ENCODE peak calls at places on chromosomes 16 and 17, in four cellular contexts. H is cardiac fibroblast, L is GM20000, F is HCT116. C is an unnamed sample.

GRCh38 chr16:72834499-72834898 is 213.4 kb downstream of the ZFHX3 start:
- DNase-seq in L (no peak), H (no peak), F (no peak), C (no peak)

GRCh38 chr16:8760021-8760420 is 37.4 kb downstream of the TMEM186 start:
- DNase-seq in F (no peak), L (no peak), H (no peak), C (no peak)

GRCh38 chr17:16889088-16889465 is 82.8 kb downstream of the TNFRSF13B start:
- DNase-seq in L (no peak), F (no peak), H (no peak), C (no peak)

GRCh38 chr16:55846598-55847346 is 13.9 kb upstream of the CES1 start:
- DNase-seq in L (no peak), F (no peak), H (no peak), C (no peak)

GRCh38 chr17:82859431-82860403 is 19.9 kb upstream of the ZNF750 start:
- DNase-seq in L (peak; percentile 89), F (peak; percentile 91), H (peak; percentile 51), C (peak; percentile 86)

GRCh38 chr17:49224198-49224996 is 6.2 kb downstream of the PHOSPHO1 start:
- DNase-seq in F (no peak), H (no peak), L (peak; percentile 57), C (peak; percentile 72)

GRCh38 chr17:565506-565905 is 149.1 kb downstream of the VPS53 start:
- DNase-seq in H (no peak), L (no peak), F (no peak), C (no peak)

GRCh38 chr16:12674096-12674495 is 129.6 kb downstream of the CPPED1 start:
- DNase-seq in F (no peak), L (no peak), H (peak; percentile 68), C (no peak)

GRCh38 chr17:4554441-4554996 is 665 bp downstream of the MYBBP1A start:
- DNase-seq in H (no peak), F (no peak), L (no peak), C (peak; percentile 24)

GRCh38 chr17:58756246-58757161 is 850 bp downstream of the PPM1E start:
- DNase-seq in H (peak; percentile 9), L (peak; percentile 61), F (no peak), C (peak; percentile 16)

GRCh38 chr17:2485543-2485942 is 26.1 kb downstream of the METTL16 start:
- DNase-seq in H (peak; percentile 42), F (no peak), L (no peak), C (no peak)

GRCh38 chr16:27174007-27174406 is 29.3 kb upstream of the KDM8 start:
- DNase-seq in H (no peak), F (no peak), L (no peak), C (peak; percentile 83)

GRCh38 chr17:79949646-79950292 is 85.9 kb downstream of the TBC1D16 start:
- DNase-seq in H (no peak), L (no peak), F (no peak), C (no peak)

GRCh38 chr16:86866986-86867722 is 288.8 kb downstream of the FOXL1 start:
- DNase-seq in F (no peak), H (no peak), L (no peak), C (no peak)

GRCh38 chr16:2586901-2587480 is 49.2 kb downstream of the PDPK1 start:
- DNase-seq in H (no peak), L (no peak), F (no peak), C (no peak)

GRCh38 chr16:19384656-19385055 is 33.0 kb upstream of the TMC5 start:
- DNase-seq in F (peak; percentile 78), H (no peak), L (no peak), C (no peak)

GRCh38 chr17:48546924-48547838 is 2.3 kb upstream of the HOXB2 start:
- DNase-seq in F (no peak), L (no peak), H (peak; percentile 36), C (peak; percentile 34)

GRCh38 chr17:80882323-80882722 is 109.3 kb upstream of the CHMP6 start:
- DNase-seq in L (no peak), F (no peak), H (no peak), C (no peak)

GRCh38 chr16:77897038-77897437 is 108.7 kb downstream of the VAT1L start:
- DNase-seq in L (no peak), F (no peak), H (no peak), C (no peak)

GRCh38 chr17:61495161-61495857 is 43.1 kb downstream of the TBX4 start:
- DNase-seq in L (no peak), H (peak; percentile 46), F (peak; percentile 93), C (peak; percentile 31)

GRCh38 chr16:54336805-54337204 is 50.2 kb upstream of the IRX3 start:
- DNase-seq in L (no peak), F (no peak), H (no peak), C (no peak)
- TF ChIP-seq CTCF in L (no peak), F (no peak), H (no peak), C (no peak)

DNA sequence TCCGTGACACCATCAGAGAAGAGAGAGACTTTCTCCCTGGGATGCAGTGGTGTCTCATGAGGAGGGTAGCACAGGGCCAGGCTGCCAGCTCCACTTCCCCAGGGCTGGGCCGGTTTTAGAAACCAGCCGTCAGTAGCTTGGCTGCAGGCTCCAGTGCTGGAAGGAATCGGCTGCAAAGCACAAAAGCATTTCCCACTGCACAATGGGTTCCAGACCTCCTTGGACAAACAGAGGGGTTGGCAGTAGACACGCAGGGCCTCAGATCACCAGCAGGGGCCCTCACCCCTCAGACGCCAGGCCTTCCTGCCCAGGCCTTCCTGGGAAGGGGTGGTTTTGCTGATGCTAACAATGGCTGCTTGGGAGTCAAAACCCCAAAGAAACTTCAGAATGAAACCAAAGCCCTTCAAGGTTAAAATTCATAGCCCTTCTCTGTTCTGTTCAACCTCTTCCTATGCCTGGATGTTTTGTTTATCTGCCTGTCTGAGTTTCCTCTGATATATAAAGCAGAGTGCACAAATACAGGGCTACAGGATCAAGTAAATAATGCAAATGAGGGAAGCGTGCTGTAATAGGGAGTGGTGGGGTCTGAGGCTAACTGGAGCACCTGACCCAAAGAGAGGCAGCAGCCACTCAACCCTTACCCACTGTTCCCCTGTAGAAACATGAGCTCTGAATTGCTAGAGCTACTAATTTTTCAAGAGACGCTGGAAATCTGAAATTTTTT is 26.2 kb downstream of the TEKT5 start:
- DNase-seq in L (peak; percentile 56), F (no peak), H (peak; percentile 5), C (peak; percentile 19)
- TF ChIP-seq CTCF in L (peak; percentile 64), F (peak; percentile 63), H (peak; percentile 56), C (peak; percentile 60)

GRCh38 chr17:57518587-57519118 is 226.4 kb downstream of the CCDC182 start:
- DNase-seq in L (no peak), H (no peak), F (no peak), C (no peak)
- TF ChIP-seq CTCF in L (no peak), H (no peak), F (no peak), C (no peak)

DNA sequence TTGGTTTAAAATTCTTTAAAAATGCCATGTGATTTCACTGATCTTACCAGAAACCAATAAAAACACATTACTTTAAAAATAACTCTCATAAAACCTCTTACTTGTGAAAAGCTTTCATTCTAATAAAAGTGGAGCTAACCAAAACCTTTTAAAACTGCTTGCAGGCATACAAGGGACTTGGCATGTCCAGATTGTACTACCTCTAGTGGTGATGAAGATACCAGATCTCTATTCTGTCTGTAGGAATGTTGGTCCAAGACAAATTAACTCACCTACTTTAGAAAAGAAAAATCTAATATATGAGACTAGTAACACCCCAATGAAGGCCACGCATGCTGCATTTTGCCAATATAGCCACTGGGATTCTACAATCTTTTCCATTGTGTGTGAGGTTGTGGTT is 151.0 kb upstream of the SALL1 start:
- DNase-seq in L (no peak), H (no peak), F (no peak), C (no peak)
- TF ChIP-seq CTCF in L (no peak), H (no peak), F (no peak), C (no peak)

GRCh38 chr16:17131351-17131750 is 339.4 kb downstream of the XYLT1 start:
- DNase-seq in H (no peak), L (no peak), F (no peak), C (no peak)
- TF ChIP-seq CTCF in H (no peak), L (no peak), F (no peak), C (no peak)

C was measured in activated CD8-positive, alpha-beta T cell treated with anti-CD3 and anti-CD28 coated beads for 36 hours.